ENCODE peak calls at places on chromosome 22, in seven cellular contexts. X is choroid plexus epithelial cell, T is foreskin fibroblast, N is IMR-90, V is skeletal muscle cell, H is AG04450, U is sigmoid colon. R is an unnamed sample.

GRCh38 chr22:31020334-31020733 is 51.3 kb downstream of the TUG1 start:
- DNase-seq in X (no peak), T (no peak), N (no peak), V (no peak), H (no peak), U (no peak), R (no peak)

GRCh38 chr22:44383652-44384562 is 71.2 kb upstream of the SHISAL1 start:
- DNase-seq in X (no peak), T (no peak), N (no peak), V (no peak), H (no peak), U (peak), R (no peak)

GRCh38 chr22:42078469-42079318 is 806 bp upstream of the SMDT1 start:
- DNase-seq in X (peak), T (no peak), N (no peak), V (no peak), H (no peak), U (no peak), R (no peak)

GRCh38 chr22:48089601-48090331 is 1327.3 kb downstream of the TBC1D22A start:
- DNase-seq in X (peak), T (no peak), N (no peak), V (no peak), H (no peak), U (peak), R (no peak)

GRCh38 chr22:48675828-48676145 is 1151.9 kb downstream of the BRD1 start:
- DNase-seq in X (no peak), T (no peak), N (no peak), V (no peak), H (no peak), U (no peak), R (no peak)

GRCh38 chr22:36435516-36436415 is 45.7 kb downstream of the TXN2 start:
- DNase-seq in X (peak), T (no peak), N (no peak), V (no peak), H (no peak), U (no peak), R (peak)

GRCh38 chr22:19745155-19746133 is 15.1 kb upstream of the TBX1 start:
- DNase-seq in X (no peak), T (no peak), N (no peak), V (peak), H (no peak), U (no peak), R (no peak)

GRCh38 chr22:30204742-30205111 is 41.8 kb downstream of the LIF start:
- DNase-seq in X (peak), T (peak), N (peak), V (peak), H (peak), U (no peak), R (peak)

GRCh38 chr22:39494471-39495120 is 7.5 kb upstream of the MIEF1 start:
- DNase-seq in X (no peak), T (peak), N (peak), V (no peak), H (no peak), U (no peak), R (no peak)

GRCh38 chr22:44723801-44724200 is 21.8 kb downstream of the PRR5 start:
- DNase-seq in X (peak), T (no peak), N (peak), V (no peak), H (no peak), U (no peak), R (peak)

GRCh38 chr22:40855104-40855959 is 1.1 kb downstream of the ST13 start:
- DNase-seq in X (peak), T (no peak), N (no peak), V (no peak), H (no peak), U (no peak), R (peak)

GRCh38 chr22:39994566-39995345 is at the start of gene FAM83F:
- DNase-seq in X (no peak), T (no peak), N (no peak), V (no peak), H (no peak), U (no peak), R (peak)

GRCh38 chr22:41284465-41284864 is 1.5 kb downstream of the RANGAP1 start:
- DNase-seq in X (no peak), T (no peak), N (no peak), V (no peak), H (no peak), U (no peak), R (peak)

GRCh38 chr22:45099961-45100360 is 63.8 kb upstream of the NUP50 start:
- DNase-seq in X (no peak), T (no peak), N (no peak), V (no peak), H (no peak), U (no peak), R (no peak)

GRCh38 chr22:20562607-20563463 is 55.4 kb downstream of the MED15 start:
- DNase-seq in X (no peak), T (no peak), N (no peak), V (no peak), H (no peak), U (peak), R (no peak)

GRCh38 chr22:41401781-41402648 is 20.3 kb downstream of the TEF start:
- DNase-seq in X (peak), T (peak), N (peak), V (peak), H (peak), U (peak), R (peak)

GRCh38 chr22:19663821-19664325 is 50.4 kb upstream of the SEPTIN5 start:
- DNase-seq in X (peak), T (peak), N (peak), V (peak), H (no peak), U (no peak), R (no peak)

GRCh38 chr22:20741008-20741633 is 32.8 kb upstream of the SERPIND1 start:
- DNase-seq in X (no peak), T (no peak), N (no peak), V (no peak), H (no peak), U (no peak), R (no peak)

GRCh38 chr22:36151006-36151595 is 9.5 kb downstream of the APOL3 start:
- DNase-seq in X (peak), T (peak), N (no peak), V (no peak), H (no peak), U (peak), R (no peak)

GRCh38 chr22:42966389-42966998 is 48.5 kb downstream of the PACSIN2 start:
- DNase-seq in X (no peak), T (no peak), N (no peak), V (no peak), H (no peak), U (no peak), R (no peak)

GRCh38 chr22:44347549-44347948 is 34.8 kb upstream of the SHISAL1 start:
- DNase-seq in X (no peak), T (no peak), N (no peak), V (no peak), H (no peak), U (no peak), R (no peak)

GRCh38 chr22:26975865-26976264 is 318.5 kb downstream of the MIAT start:
- DNase-seq in X (no peak), T (no peak), N (no peak), V (no peak), H (no peak), U (no peak), R (no peak)

GRCh38 chr22:44237290-44237689 is 56.6 kb downstream of the PARVG start:
- DNase-seq in X (no peak), T (no peak), N (no peak), V (no peak), H (no peak), U (no peak), R (no peak)

GRCh38 chr22:24153353-24153752 is 27.9 kb upstream of the SUSD2 start:
- DNase-seq in X (peak), T (no peak), N (peak), V (no peak), H (no peak), U (no peak), R (no peak)

GRCh38 chr22:41568811-41569210 is 8.0 kb downstream of the CSDC2 start:
- DNase-seq in X (no peak), T (no peak), N (no peak), V (no peak), H (no peak), U (no peak), R (no peak)

GRCh38 chr22:50086526-50086925 is 1.3 kb upstream of the MLC1 start:
- DNase-seq in X (peak), T (peak), N (peak), V (no peak), H (peak), U (no peak), R (peak)

GRCh38 chr22:30196141-30196866 is 50.3 kb downstream of the LIF start:
- DNase-seq in X (peak), T (peak), N (peak), V (peak), H (peak), U (peak), R (peak)

GRCh38 chr22:42799061-42799460 is 58.0 kb downstream of the ARFGAP3 start:
- DNase-seq in X (no peak), T (no peak), N (no peak), V (no peak), H (no peak), U (no peak), R (no peak)

GRCh38 chr22:41603873-41604332 is 14.3 kb upstream of the PMM1 start:
- DNase-seq in X (no peak), T (no peak), N (no peak), V (no peak), H (no peak), U (no peak), R (no peak)

GRCh38 chr22:32477608-32478007 is 3.0 kb downstream of the FBXO7 start:
- DNase-seq in X (no peak), T (no peak), N (no peak), V (no peak), H (no peak), U (no peak), R (no peak)

GRCh38 chr22:32474635-32475427 is at the start of gene FBXO7:
- DNase-seq in X (peak), T (peak), N (peak), V (peak), H (peak), U (peak), R (peak)

GRCh38 chr22:32475428-32476010 is 908 bp downstream of the FBXO7 start:
- DNase-seq in X (peak), T (peak), N (no peak), V (no peak), H (no peak), U (peak), R (peak)

GRCh38 chr22:32476286-32476685 is 1.7 kb downstream of the FBXO7 start:
- DNase-seq in X (no peak), T (no peak), N (no peak), V (no peak), H (no peak), U (no peak), R (no peak)

DNA sequence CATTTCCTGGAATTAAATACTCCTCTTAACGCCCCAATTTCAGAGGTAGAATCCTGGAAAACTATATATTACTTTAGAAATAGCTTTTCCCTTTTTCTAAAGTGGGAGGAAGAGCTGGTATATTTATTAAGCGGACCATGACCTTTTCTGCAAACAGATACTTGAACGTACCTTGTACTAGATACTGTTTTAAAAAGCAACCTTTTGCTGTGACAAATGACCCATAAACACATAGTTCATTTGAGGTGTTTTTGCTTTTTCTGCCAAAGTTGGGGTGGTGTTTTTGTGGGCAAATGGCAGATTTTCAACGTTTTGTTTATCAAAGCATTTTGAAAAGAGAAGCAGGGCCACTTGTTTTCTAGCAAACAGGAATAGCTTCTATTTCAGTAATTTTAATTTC is 2.2 kb downstream of the FBXO7 start:
- DNase-seq in X (no peak), T (no peak), N (no peak), V (no peak), H (no peak), U (no peak), R (no peak)
- H3K4me3 ChIP-seq in X (peak), T (peak), N (no peak), V (peak), H (peak), U (peak), R (peak)

GRCh38 chr22:34045311-34045710 is 125.0 kb upstream of the LARGE1 start:
- DNase-seq in X (no peak), T (no peak), N (no peak), V (no peak), H (no peak), U (no peak), R (no peak)
- H3K4me3 ChIP-seq in X (no peak), T (no peak), N (no peak), V (no peak), H (no peak), U (no peak), R (no peak)

GRCh38 chr22:37906364-37907008 is 389 bp downstream of the MICALL1 start:
- DNase-seq in X (no peak), T (no peak), N (no peak), V (no peak), H (no peak), U (peak), R (no peak)

GRCh38 chr22:37905534-37906363 is at the start of gene MICALL1:
- DNase-seq in X (peak), T (peak), N (peak), V (peak), H (no peak), U (peak), R (peak)

GRCh38 chr22:37909756-37910155 is 3.7 kb downstream of the MICALL1 start:
- DNase-seq in X (no peak), T (no peak), N (no peak), V (no peak), H (no peak), U (peak), R (no peak)

GRCh38 chr22:37907036-37907954 is 1.2 kb downstream of the MICALL1 start:
- DNase-seq in X (peak), T (peak), N (peak), V (no peak), H (no peak), U (peak), R (peak)

GRCh38 chr22:37904572-37905533 is 1.2 kb upstream of the MICALL1 start:
- DNase-seq in X (peak), T (peak), N (peak), V (peak), H (peak), U (peak), R (peak)
- H3K4me3 ChIP-seq in X (peak), T (no peak), N (peak), V (peak), H (peak), U (no peak), R (no peak)

DNA sequence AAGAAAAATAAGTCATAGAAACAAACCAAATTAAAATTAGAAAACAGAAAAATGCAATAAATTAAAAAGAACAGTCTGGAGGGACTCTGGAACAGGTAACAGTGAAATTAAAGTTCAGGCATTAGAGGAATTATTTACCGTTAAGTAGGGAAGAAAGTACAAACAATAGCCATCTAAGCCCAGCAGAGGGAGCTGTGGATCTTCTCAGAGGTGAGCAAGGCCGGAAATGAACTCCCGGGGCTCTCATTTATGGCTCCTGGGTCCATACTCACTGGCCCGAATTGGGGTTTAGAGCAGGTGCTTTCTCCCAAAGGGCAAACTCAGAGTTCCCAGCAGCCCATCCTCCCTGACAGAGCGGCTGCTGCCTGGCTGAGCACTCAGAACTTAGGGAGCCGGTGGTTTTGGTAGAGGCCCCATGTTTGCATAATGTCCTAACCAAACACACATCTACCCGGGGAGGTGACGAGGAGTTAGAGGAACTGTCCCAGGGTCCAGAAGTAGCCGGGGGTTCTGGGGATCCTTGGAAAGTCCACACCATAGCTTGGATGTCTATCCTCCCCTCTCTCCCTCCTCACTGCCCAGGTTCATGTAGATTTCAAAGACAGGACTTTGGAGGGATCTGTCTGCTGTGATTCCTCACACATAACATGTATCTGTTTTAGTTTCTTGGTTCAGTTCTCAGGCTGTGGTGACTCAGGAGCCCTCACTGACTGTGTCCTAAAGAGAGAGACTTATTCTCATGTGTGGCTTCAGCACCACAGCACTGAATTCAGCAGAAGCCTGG is 87.7 kb upstream of the VPREB1 start:
- DNase-seq in X (peak), T (peak), N (peak), V (peak), H (peak), U (no peak), R (peak)
- H3K4me3 ChIP-seq in X (no peak), T (no peak), N (no peak), V (no peak), H (no peak), U (no peak), R (no peak)

DNA sequence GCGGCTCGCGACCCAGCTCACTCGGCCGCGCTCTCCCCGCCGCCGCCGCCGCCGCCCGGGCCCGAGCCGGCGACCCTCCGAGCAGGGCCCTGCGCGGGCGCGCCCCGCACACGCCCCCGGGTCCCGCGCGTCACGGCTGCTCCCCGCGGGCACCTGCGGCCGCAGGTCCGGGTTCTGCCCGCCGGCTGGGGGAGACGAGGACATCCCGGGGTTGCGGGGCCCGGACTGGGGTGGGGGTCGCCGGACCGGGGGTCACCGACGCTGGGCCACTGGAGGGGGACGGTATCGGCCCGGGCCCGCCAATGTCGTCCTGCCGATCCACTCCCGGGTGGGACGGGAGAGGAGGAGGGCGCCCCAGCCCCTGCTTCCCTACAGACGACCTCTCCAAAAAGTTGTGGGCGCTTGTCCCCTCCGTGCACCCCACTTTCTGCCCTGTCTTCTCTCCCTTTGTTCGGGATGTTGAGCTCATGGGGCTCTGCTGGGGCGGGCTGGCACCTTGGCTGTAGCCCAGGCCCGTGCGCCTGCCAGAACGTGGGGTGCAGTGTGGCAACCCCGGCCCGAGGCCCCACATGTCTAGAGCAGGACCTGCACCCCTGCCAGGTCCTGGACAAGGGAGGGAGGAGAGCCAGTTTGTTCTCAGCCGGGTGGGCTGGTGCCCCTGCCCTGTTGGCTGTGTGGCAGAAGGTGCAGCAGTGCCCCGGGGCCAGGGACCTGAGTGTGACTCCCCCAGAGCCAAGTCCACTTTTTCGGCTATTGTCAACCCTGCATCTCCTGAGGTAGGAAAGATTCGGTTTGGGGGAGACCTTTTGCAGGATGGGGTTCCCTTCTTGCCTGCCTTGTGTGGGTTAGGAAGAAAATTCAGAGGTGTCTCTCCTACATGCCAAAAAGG is 40.2 kb upstream of the CELSR1 start:
- DNase-seq in X (no peak), T (no peak), N (no peak), V (no peak), H (no peak), U (peak), R (no peak)
- H3K4me3 ChIP-seq in X (peak), T (peak), N (peak), V (peak), H (peak), U (peak), R (peak)

DNA sequence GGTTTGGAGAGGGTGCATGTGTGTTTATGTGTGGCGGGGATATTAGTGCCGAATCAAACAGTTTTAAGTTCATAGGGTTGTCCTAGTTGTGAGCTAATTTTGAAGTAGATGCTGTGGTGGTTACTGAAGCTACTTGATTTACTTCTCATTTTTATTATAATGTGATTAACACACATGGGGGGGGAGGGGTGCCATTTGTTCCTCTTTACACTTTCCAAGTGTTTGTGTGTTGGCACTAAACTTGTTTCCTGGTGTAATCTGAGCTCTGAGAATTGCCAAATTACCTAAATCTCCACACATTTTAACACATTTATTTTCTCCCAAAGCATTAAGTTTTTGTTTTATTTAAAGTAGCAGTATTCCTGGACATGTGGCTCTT is 60.1 kb downstream of the ZNRF3 start:
- DNase-seq in X (no peak), T (no peak), N (no peak), V (no peak), H (no peak), U (no peak), R (no peak)
- H3K4me3 ChIP-seq in X (no peak), T (no peak), N (no peak), V (no peak), H (no peak), U (no peak), R (no peak)

GRCh38 chr22:25235547-25236290 is 16.3 kb downstream of the CRYBB2 start:
- DNase-seq in X (peak), T (peak), N (peak), V (peak), H (peak), U (no peak), R (peak)
- H3K4me3 ChIP-seq in X (no peak), T (no peak), N (no peak), V (no peak), H (no peak), U (no peak), R (no peak)